ENCODE peak calls at places on chromosomes 1 and 21, in eight cellular contexts. F is heart left ventricle, Q is A673, U is dorsolateral prefrontal cortex, O is fibroblast of the aortic adventitia, I is AG04450, M is glutamatergic neuron, N is MM.1S. T is an unnamed sample.

GRCh38 chr1:16978589-16979474 is 1.6 kb downstream of the MFAP2 start:
- DNase-seq in M (no peak), U (no peak), F (peak), O (peak), I (peak), N (no peak), Q (no peak), T (no peak)

GRCh38 chr1:216562383-216562782 is 139.1 kb upstream of the USH2A start:
- DNase-seq in O (no peak), I (no peak), U (no peak), N (no peak), Q (peak), M (no peak), F (no peak), T (no peak)

GRCh38 chr1:15756143-15757015 is 2.2 kb upstream of the FBLIM1 start:
- DNase-seq in Q (no peak), M (no peak), N (no peak), I (no peak), O (no peak), F (no peak), U (no peak), T (no peak)

GRCh38 chr1:155976913-155977606 is 1.3 kb downstream of the ARHGEF2 start:
- DNase-seq in U (no peak), M (no peak), Q (no peak), F (no peak), N (peak), I (no peak), O (no peak), T (no peak)

GRCh38 chr1:157107702-157108101 is 8.1 kb upstream of the ETV3L start:
- DNase-seq in N (no peak), M (no peak), U (no peak), O (no peak), I (no peak), Q (no peak), F (no peak), T (no peak)

GRCh38 chr1:19910650-19911049 is 12.8 kb downstream of the PLA2G2E start:
- DNase-seq in Q (no peak), M (no peak), I (no peak), N (no peak), U (no peak), F (no peak), O (no peak), T (no peak)

GRCh38 chr1:156455362-156455761 is 45.2 kb downstream of the MEF2D start:
- DNase-seq in I (no peak), Q (no peak), F (no peak), O (no peak), N (no peak), U (no peak), M (no peak), T (no peak)

GRCh38 chr1:206112600-206113301 is 4.4 kb downstream of the AVPR1B start:
- DNase-seq in Q (no peak), U (no peak), N (no peak), F (no peak), I (no peak), M (no peak), O (no peak), T (no peak)

GRCh38 chr1:214325401-214325800 is 44.4 kb downstream of the SMYD2 start:
- DNase-seq in O (no peak), F (no peak), I (no peak), Q (no peak), M (no peak), N (no peak), U (no peak), T (no peak)

GRCh38 chr1:190277116-190277515 is 200.5 kb downstream of the BRINP3 start:
- DNase-seq in I (no peak), O (no peak), U (no peak), Q (no peak), F (no peak), N (no peak), M (no peak), T (no peak)
- TF ChIP-seq CTCF in I (no peak), O (no peak), U (no peak), Q (no peak), F (no peak), N (no peak), M (no peak), T (no peak)

GRCh38 chr1:91283421-91283726 is 121.3 kb downstream of the HFM1 start:
- DNase-seq in I (no peak), F (no peak), N (no peak), Q (no peak), U (no peak), O (peak), M (no peak), T (no peak)

GRCh38 chr1:91273875-91274274 is 130.8 kb downstream of the HFM1 start:
- DNase-seq in O (peak), F (no peak), Q (peak), N (no peak), M (no peak), I (no peak), U (no peak), T (no peak)

GRCh38 chr1:91282695-91283420 is 121.8 kb downstream of the HFM1 start:
- DNase-seq in Q (peak), I (peak), F (peak), M (peak), N (peak), U (peak), O (peak), T (peak)

GRCh38 chr1:91281782-91282181 is 122.9 kb downstream of the HFM1 start:
- DNase-seq in U (no peak), I (no peak), Q (no peak), N (no peak), M (no peak), O (no peak), F (no peak), T (no peak)

DNA sequence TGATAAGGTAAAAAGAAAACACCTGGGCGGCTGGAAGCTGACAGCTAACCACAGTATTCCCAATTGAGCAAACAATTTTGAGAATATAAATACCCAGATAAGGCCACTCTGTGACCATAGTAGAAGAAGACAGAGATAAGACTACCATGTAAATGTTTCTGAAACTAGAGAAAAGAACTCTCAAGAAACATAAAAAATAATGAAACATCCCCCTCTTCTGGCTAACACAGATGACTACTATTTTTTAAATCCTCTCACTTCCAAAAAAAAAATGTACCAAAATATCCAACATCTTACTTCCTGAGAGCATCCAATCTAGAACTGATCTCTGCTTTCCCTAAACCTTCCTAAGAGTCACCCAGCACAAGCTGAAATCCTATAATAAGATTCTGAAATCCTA is 125.9 kb downstream of the HFM1 start:
- DNase-seq in I (no peak), Q (peak), O (peak), M (no peak), U (no peak), N (peak), F (no peak), T (no peak)
- TF ChIP-seq CTCF in I (peak), Q (peak), O (peak), M (no peak), U (peak), N (peak), F (no peak), T (peak)

GRCh38 chr1:226966683-226967082 is 26.6 kb downstream of the COQ8A start:
- DNase-seq in I (no peak), U (no peak), M (no peak), N (no peak), O (no peak), Q (no peak), F (no peak), T (no peak)
- TF ChIP-seq CTCF in I (no peak), U (no peak), M (no peak), N (no peak), O (no peak), Q (no peak), F (no peak), T (no peak)

GRCh38 chr1:168136709-168137514 is at the start of gene GPR161:
- DNase-seq in M (peak), I (no peak), O (peak), N (peak), F (peak), U (peak), Q (peak), T (peak)
- TF ChIP-seq CTCF in M (no peak), I (no peak), O (peak), N (no peak), F (no peak), U (no peak), Q (no peak), T (no peak)

GRCh38 chr1:12678820-12679219 is 34.9 kb downstream of the AADACL4 start:
- DNase-seq in F (no peak), M (no peak), U (no peak), Q (no peak), I (no peak), N (no peak), O (no peak), T (no peak)
- TF ChIP-seq CTCF in F (no peak), M (no peak), U (no peak), Q (no peak), I (no peak), N (no peak), O (no peak), T (no peak)

GRCh38 chr21:43316156-43316845 is 110.6 kb downstream of the SIK1 start:
- DNase-seq in Q (no peak), I (no peak), N (no peak), U (no peak), F (peak), M (peak), O (no peak), T (no peak)

GRCh38 chr21:43317254-43317748 is 109.6 kb downstream of the SIK1 start:
- DNase-seq in M (peak), O (no peak), F (no peak), N (no peak), I (no peak), U (no peak), Q (no peak), T (no peak)

GRCh38 chr21:43313939-43314405 is 113.0 kb downstream of the SIK1 start:
- DNase-seq in I (no peak), O (no peak), F (peak), M (no peak), Q (no peak), U (no peak), N (no peak), T (no peak)

GRCh38 chr21:43313221-43313938 is 113.6 kb downstream of the SIK1 start:
- DNase-seq in U (no peak), M (no peak), I (no peak), O (no peak), N (no peak), Q (no peak), F (peak), T (no peak)

GRCh38 chr21:43315244-43316137 is 111.4 kb downstream of the SIK1 start:
- DNase-seq in M (peak), Q (no peak), U (no peak), I (no peak), F (peak), N (no peak), O (no peak), T (no peak)
- TF ChIP-seq CTCF in M (no peak), Q (peak), U (no peak), I (peak), F (no peak), N (peak), O (peak), T (peak)

DNA sequence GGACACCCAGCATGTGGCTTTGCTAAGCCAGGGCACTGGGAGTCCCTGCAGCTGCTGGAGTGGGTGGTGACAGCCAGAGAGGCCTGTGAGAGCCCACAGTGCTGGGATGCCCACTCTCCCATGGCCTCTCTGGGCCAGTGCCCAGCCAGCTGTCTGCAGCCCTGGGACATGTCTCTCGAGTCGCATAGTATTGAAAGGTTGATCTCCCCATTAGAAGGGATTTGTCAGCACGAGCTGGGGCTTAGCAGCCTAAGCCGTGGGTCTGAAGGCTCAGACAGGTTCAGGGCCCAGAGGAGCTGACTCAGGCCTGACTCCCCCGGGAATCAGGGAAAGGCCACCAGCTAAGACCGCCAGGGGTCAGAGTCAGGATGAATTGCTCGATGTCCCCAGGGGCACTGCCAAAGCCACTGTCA is 53.5 kb downstream of the FOXD2 start:
- DNase-seq in F (peak), U (no peak), Q (no peak), N (no peak), M (no peak), I (no peak), O (no peak), T (no peak)
- TF ChIP-seq CTCF in F (no peak), U (no peak), Q (no peak), N (no peak), M (no peak), I (no peak), O (no peak), T (no peak)

GRCh38 chr21:46347791-46348381 is 23.9 kb downstream of the PCNT start:
- DNase-seq in U (no peak), O (peak), Q (no peak), I (no peak), F (peak), N (no peak), M (no peak), T (no peak)
- TF ChIP-seq CTCF in U (no peak), O (peak), Q (no peak), I (no peak), F (peak), N (no peak), M (no peak), T (no peak)

T was measured in GM10248.